ENCODE peak calls at places on chromosomes 16 and 17, in five cellular contexts. One of them, this sample, is unnamed.

GRCh38 chr17:19958023-19958422 is 19.6 kb downstream of the AKAP10 start:
- DNase-seq in stimulated activated CD4-positive, alpha-beta T cell treated with anti-CD3 and anti-CD28 coated beads, Interleukin-15, amount 100 ng/mL, for 1 hour: no peak
- DNase-seq in endothelial cell: peak; percentile 25
- DNase-seq in stomach: no peak
- DNase-seq in HCT116: peak; percentile 32
- DNase-seq in this sample: no peak

GRCh38 chr17:81341347-81342061 is 46.4 kb upstream of the SLC38A10 start:
- DNase-seq in stimulated activated CD4-positive, alpha-beta T cell treated with anti-CD3 and anti-CD28 coated beads, Interleukin-15, amount 100 ng/mL, for 1 hour: no peak
- DNase-seq in endothelial cell: no peak
- DNase-seq in stomach: no peak
- DNase-seq in HCT116: no peak
- DNase-seq in this sample: no peak

GRCh38 chr17:74437702-74438101 is 5.8 kb downstream of the GPRC5C start:
- DNase-seq in stimulated activated CD4-positive, alpha-beta T cell treated with anti-CD3 and anti-CD28 coated beads, Interleukin-15, amount 100 ng/mL, for 1 hour: no peak
- DNase-seq in endothelial cell: no peak
- DNase-seq in stomach: no peak
- DNase-seq in HCT116: peak; percentile 37
- DNase-seq in this sample: no peak

GRCh38 chr17:8572767-8573166 is 57.8 kb downstream of the MYH10 start:
- DNase-seq in stimulated activated CD4-positive, alpha-beta T cell treated with anti-CD3 and anti-CD28 coated beads, Interleukin-15, amount 100 ng/mL, for 1 hour: no peak
- DNase-seq in endothelial cell: no peak
- DNase-seq in stomach: no peak
- DNase-seq in HCT116: no peak
- DNase-seq in this sample: no peak

GRCh38 chr17:64420143-64420670 is 28.7 kb upstream of the MILR1 start:
- DNase-seq in stimulated activated CD4-positive, alpha-beta T cell treated with anti-CD3 and anti-CD28 coated beads, Interleukin-15, amount 100 ng/mL, for 1 hour: no peak
- DNase-seq in endothelial cell: peak; percentile 30
- DNase-seq in stomach: no peak
- DNase-seq in HCT116: peak; percentile 81
- DNase-seq in this sample: no peak

GRCh38 chr17:12973496-12974318 is 44.1 kb downstream of the ELAC2 start:
- DNase-seq in stimulated activated CD4-positive, alpha-beta T cell treated with anti-CD3 and anti-CD28 coated beads, Interleukin-15, amount 100 ng/mL, for 1 hour: no peak
- DNase-seq in endothelial cell: peak; percentile 22
- DNase-seq in stomach: no peak
- DNase-seq in HCT116: no peak
- DNase-seq in this sample: no peak

GRCh38 chr16:66925322-66925840 is at the start of gene RRAD:
- DNase-seq in stimulated activated CD4-positive, alpha-beta T cell treated with anti-CD3 and anti-CD28 coated beads, Interleukin-15, amount 100 ng/mL, for 1 hour: no peak
- DNase-seq in endothelial cell: no peak
- DNase-seq in stomach: no peak
- DNase-seq in HCT116: no peak
- DNase-seq in this sample: no peak

GRCh38 chr17:75457047-75457654 is 716 bp downstream of the TMEM94 start:
- DNase-seq in stimulated activated CD4-positive, alpha-beta T cell treated with anti-CD3 and anti-CD28 coated beads, Interleukin-15, amount 100 ng/mL, for 1 hour: peak; percentile 2
- DNase-seq in endothelial cell: peak; percentile 41
- DNase-seq in stomach: peak; percentile 27
- DNase-seq in HCT116: no peak
- DNase-seq in this sample: no peak

GRCh38 chr17:82309656-82310570 is 7.5 kb downstream of the CD7 start:
- DNase-seq in stimulated activated CD4-positive, alpha-beta T cell treated with anti-CD3 and anti-CD28 coated beads, Interleukin-15, amount 100 ng/mL, for 1 hour: no peak
- DNase-seq in endothelial cell: no peak
- DNase-seq in stomach: no peak
- DNase-seq in HCT116: no peak
- DNase-seq in this sample: no peak

GRCh38 chr17:77973953-77974352 is 15.4 kb downstream of the TNRC6C start:
- DNase-seq in stimulated activated CD4-positive, alpha-beta T cell treated with anti-CD3 and anti-CD28 coated beads, Interleukin-15, amount 100 ng/mL, for 1 hour: no peak
- DNase-seq in endothelial cell: no peak
- DNase-seq in stomach: no peak
- DNase-seq in HCT116: no peak
- DNase-seq in this sample: no peak